ENCODE peak calls at places on chromosomes 3 and 15, in six cellular contexts. Y is A549, N is cardiac muscle cell, C is heart right ventricle, M is IMR-90, H is suprapubic skin. O is an unnamed sample. For H3K9me3, the result is how much of the 10 kb centered on the place peaks cover.

GRCh38 chr3:28376424-28376823 is 27.8 kb upstream of the AZI2 start:
- DNase-seq in Y (no peak), N (peak), C (no peak), M (peak), H (no peak), O (no peak)

GRCh38 chr3:117523407-117523806 is 813.8 kb downstream of the TUSC7 start:
- DNase-seq in Y (no peak), N (no peak), C (no peak), M (no peak), H (no peak), O (no peak)

GRCh38 chr3:59605318-59605717 is 555.5 kb upstream of the CFAP20DC start:
- DNase-seq in Y (no peak), N (no peak), C (no peak), M (no peak), H (no peak), O (no peak)

GRCh38 chr3:45528429-45528828 is 66.1 kb upstream of the LIMD1 start:
- DNase-seq in Y (no peak), N (no peak), C (no peak), M (peak), H (no peak), O (peak)

GRCh38 chr15:43144512-43144911 is 11.1 kb downstream of the TMEM62 start:
- DNase-seq in Y (no peak), N (no peak), C (no peak), M (no peak), H (no peak), O (no peak)

GRCh38 chr3:119657887-119658702 is 2.3 kb downstream of the POPDC2 start:
- DNase-seq in Y (no peak), N (no peak), C (no peak), M (no peak), H (no peak), O (no peak)

GRCh38 chr3:73365756-73366397 is 258.9 kb downstream of the PDZRN3 start:
- DNase-seq in Y (no peak), N (peak), C (peak), M (peak), H (no peak), O (peak)

GRCh38 chr3:177800565-177800964 is 603.3 kb upstream of the TBL1XR1 start:
- DNase-seq in Y (no peak), N (no peak), C (no peak), M (peak), H (no peak), O (peak)

GRCh38 chr3:49244589-49245205 is 32.3 kb downstream of the C3orf62 start:
- DNase-seq in Y (peak), N (no peak), C (no peak), M (peak), H (no peak), O (no peak)

GRCh38 chr3:194133661-194134230 is 2.2 kb upstream of the HES1 start:
- DNase-seq in Y (peak), N (peak), C (peak), M (peak), H (peak), O (peak)

GRCh38 chr3:47339951-47340350 is 40.9 kb upstream of the PTPN23 start:
- DNase-seq in Y (no peak), N (no peak), C (no peak), M (no peak), H (no peak), O (no peak)

GRCh38 chr3:107999215-107999775 is 91.5 kb downstream of the CD47 start:
- DNase-seq in Y (peak), N (no peak), C (no peak), M (no peak), H (no peak), O (peak)

GRCh38 chr15:78001656-78002055 is 75.9 kb downstream of the TBC1D2B start:
- DNase-seq in Y (no peak), N (no peak), C (no peak), M (no peak), H (no peak), O (no peak)

GRCh38 chr3:61181874-61182273 is 69.4 kb downstream of the FHIT start:
- DNase-seq in Y (peak), N (peak), C (no peak), M (peak), H (no peak), O (peak)

GRCh38 chr3:188256764-188257163 is 102.8 kb downstream of the LPP start:
- DNase-seq in Y (no peak), N (no peak), C (no peak), M (no peak), H (no peak), O (no peak)

GRCh38 chr3:188259611-188260010 is 105.7 kb downstream of the LPP start:
- DNase-seq in Y (no peak), N (no peak), C (no peak), M (no peak), H (no peak), O (no peak)

GRCh38 chr3:188257384-188257961 is 103.5 kb downstream of the LPP start:
- DNase-seq in Y (no peak), N (no peak), C (no peak), M (no peak), H (no peak), O (no peak)

GRCh38 chr3:188261011-188261410 is 107.1 kb downstream of the LPP start:
- DNase-seq in Y (no peak), N (no peak), C (no peak), M (no peak), H (no peak), O (no peak)

GRCh38 chr3:188259191-188259590 is 105.2 kb downstream of the LPP start:
- DNase-seq in Y (no peak), N (no peak), C (no peak), M (no peak), H (no peak), O (no peak)
- H3K9me3 ChIP-seq in Y (under half), N (under half), C (under half), M (under half), H (under half), O (under half)

DNA sequence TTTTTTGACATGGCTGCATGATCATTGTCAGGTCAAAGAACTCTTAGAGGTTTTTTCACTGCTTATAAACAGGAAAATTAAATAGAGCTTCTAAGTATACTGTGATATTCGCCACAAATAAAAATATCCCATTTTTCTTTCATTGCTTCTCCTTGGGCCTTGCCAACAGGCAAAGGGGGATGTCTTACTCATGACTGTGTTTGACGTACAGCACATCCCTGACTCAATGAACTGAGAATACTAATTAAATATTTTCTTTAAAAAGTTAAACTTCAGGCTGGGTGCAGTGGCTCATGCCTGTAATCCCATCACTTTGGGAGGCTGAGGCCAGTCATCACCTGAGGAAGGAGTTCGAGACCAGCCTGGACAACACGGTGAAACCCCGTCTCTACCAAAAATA is 41.4 kb upstream of the CCDC80 start:
- DNase-seq in Y (no peak), N (no peak), C (no peak), M (peak), H (no peak), O (no peak)
- H3K4me3 ChIP-seq in Y (no peak), N (no peak), C (no peak), M (no peak), H (no peak), O (no peak)

DNA sequence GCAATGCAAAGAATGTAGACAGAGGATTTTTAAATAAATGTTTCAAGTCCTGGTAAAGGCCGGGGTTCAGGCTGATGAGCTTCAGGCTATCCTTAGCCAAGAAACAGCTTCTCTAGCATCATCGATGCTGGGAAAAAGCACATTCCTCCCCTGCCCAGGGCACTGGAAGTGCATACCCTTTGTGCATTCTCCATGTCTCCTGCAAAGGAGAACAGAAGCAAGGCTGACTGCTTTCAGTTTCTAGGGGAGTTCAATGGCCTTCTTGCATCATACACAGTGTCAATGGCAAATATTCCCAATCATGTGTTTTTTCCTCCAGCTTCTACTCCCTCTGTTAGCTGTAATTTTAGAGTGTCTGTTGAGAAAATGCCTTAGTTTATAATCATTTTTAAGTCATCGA is 59.9 kb downstream of the GPR176 start:
- DNase-seq in Y (no peak), N (no peak), C (no peak), M (peak), H (no peak), O (no peak)
- H3K9me3 ChIP-seq in Y (under half), N (under half), C (under half), M (under half), H (under half), O (under half)

GRCh38 chr3:192216067-192216466 is 511.3 kb downstream of the FGF12 start:
- DNase-seq in Y (no peak), N (no peak), C (no peak), M (no peak), H (no peak), O (no peak)

GRCh38 chr3:192212335-192212734 is 515.0 kb downstream of the FGF12 start:
- DNase-seq in Y (no peak), N (no peak), C (no peak), M (no peak), H (no peak), O (no peak)

GRCh38 chr3:192207661-192208060 is 519.7 kb downstream of the FGF12 start:
- DNase-seq in Y (no peak), N (peak), C (peak), M (no peak), H (no peak), O (peak)

GRCh38 chr3:192207239-192207638 is 520.1 kb downstream of the FGF12 start:
- DNase-seq in Y (no peak), N (no peak), C (no peak), M (no peak), H (no peak), O (no peak)

DNA sequence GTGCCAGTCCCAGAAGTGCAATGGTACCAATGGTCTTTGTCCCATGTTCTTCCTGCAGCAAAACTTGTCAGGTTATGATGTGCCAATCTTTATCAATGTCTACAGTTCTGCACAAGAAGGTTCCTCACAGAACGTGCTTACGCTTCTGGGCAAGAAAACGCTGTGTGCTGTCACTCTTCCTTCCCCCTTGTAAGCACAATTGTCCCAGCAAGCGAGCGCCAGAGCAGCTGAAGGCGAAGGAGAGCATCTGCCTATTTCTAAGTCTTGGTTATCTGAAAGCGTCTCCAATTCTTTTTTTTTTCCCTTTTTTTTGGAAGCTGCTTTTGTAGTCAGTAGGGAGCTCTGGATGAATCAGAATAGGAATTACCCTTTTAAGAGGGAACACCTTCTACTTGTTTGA is 514.4 kb downstream of the FGF12 start:
- DNase-seq in Y (no peak), N (no peak), C (no peak), M (no peak), H (no peak), O (no peak)
- H3K4me3 ChIP-seq in Y (no peak), N (no peak), C (no peak), M (no peak), H (no peak), O (no peak)

GRCh38 chr15:25180606-25181289 is 226.0 kb downstream of the SNRPN start:
- DNase-seq in Y (no peak), N (no peak), C (no peak), M (no peak), H (peak), O (no peak)
- H3K9me3 ChIP-seq in Y (under half), N (under half), C (under half), M (half or more), H (under half), O (under half)

GRCh38 chr3:147358144-147358992 is 48.0 kb downstream of the ZIC4 start:
- DNase-seq in Y (no peak), N (no peak), C (no peak), M (no peak), H (no peak), O (no peak)
- H3K4me3 ChIP-seq in Y (no peak), N (no peak), C (no peak), M (no peak), H (no peak), O (no peak)

GRCh38 chr3:2206536-2206935 is 107.9 kb downstream of the CNTN4 start:
- DNase-seq in Y (no peak), N (no peak), C (no peak), M (no peak), H (no peak), O (no peak)

GRCh38 chr3:2211568-2211967 is 112.9 kb downstream of the CNTN4 start:
- DNase-seq in Y (no peak), N (no peak), C (no peak), M (no peak), H (no peak), O (no peak)

GRCh38 chr3:2212211-2212610 is 113.5 kb downstream of the CNTN4 start:
- DNase-seq in Y (no peak), N (no peak), C (no peak), M (no peak), H (no peak), O (no peak)
- H3K9me3 ChIP-seq in Y (under half), N (under half), C (under half), M (under half), H (under half), O (under half)

DNA sequence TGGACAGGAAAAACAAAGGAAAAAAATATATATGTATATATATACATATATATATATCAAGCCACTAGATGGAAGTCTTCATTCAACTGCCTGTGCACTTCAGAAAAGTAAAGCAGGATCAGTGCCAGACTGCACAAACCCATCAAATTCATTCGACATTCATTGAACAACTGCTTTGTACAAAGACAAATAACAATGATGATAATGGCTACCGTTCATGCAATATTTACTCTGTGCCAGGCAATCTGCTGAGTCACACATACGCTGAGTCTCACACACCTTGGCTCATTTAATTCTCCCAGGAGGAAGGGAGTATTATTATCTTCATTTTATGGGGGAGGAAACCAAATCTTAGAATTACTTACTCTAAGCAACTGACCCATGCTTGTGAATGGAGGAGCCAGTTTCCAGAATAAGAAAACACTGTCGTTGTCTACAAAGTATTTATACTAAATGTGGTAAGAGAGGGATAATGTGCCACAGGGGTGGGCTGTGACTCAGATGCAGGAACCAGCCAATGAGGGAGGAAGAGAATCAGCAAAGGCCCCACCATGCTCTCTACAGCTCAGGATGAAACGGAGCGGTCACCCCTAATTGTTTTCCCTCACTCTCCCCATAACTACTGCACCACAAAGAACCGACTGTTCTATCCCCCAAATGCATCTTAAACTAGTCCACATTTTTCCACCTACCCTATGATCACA is 44.4 kb downstream of the BFSP2 start:
- DNase-seq in Y (peak), N (peak), C (no peak), M (peak), H (no peak), O (peak)
- H3K4me3 ChIP-seq in Y (no peak), N (no peak), C (no peak), M (no peak), H (no peak), O (no peak)

DNA sequence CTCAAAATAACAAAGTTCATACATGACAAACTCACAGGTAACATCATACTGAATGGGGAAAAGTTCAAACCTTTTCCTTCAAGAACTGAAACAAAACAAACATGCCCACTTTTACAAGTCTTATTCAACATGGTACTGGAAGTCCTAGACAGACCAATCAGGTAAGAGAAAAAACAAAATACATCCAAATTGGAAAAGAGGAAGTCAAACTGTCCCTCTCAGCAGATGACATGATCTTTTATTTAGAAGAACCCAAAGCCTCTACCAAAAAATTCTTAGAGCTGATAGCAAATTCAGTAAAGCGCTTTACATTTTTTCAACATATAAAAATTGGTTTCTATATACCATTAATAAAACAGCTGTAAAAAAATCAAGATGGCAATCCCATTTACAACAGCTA is 219.4 kb downstream of the STAG1 start:
- DNase-seq in Y (no peak), N (no peak), C (no peak), M (no peak), H (no peak), O (no peak)
- H3K9me3 ChIP-seq in Y (under half), N (under half), C (under half), M (under half), H (under half), O (under half)

GRCh38 chr3:14429237-14429636 is 26.8 kb downstream of the SLC6A6 start:
- DNase-seq in Y (no peak), N (no peak), C (no peak), M (peak), H (no peak), O (peak)

GRCh38 chr3:14431556-14431927 is 29.1 kb downstream of the SLC6A6 start:
- DNase-seq in Y (no peak), N (no peak), C (no peak), M (no peak), H (no peak), O (no peak)

GRCh38 chr3:14431928-14432834 is 29.8 kb downstream of the SLC6A6 start:
- DNase-seq in Y (peak), N (peak), C (peak), M (peak), H (no peak), O (peak)

GRCh38 chr3:14429689-14430452 is 27.5 kb downstream of the SLC6A6 start:
- DNase-seq in Y (no peak), N (no peak), C (no peak), M (no peak), H (no peak), O (no peak)

DNA sequence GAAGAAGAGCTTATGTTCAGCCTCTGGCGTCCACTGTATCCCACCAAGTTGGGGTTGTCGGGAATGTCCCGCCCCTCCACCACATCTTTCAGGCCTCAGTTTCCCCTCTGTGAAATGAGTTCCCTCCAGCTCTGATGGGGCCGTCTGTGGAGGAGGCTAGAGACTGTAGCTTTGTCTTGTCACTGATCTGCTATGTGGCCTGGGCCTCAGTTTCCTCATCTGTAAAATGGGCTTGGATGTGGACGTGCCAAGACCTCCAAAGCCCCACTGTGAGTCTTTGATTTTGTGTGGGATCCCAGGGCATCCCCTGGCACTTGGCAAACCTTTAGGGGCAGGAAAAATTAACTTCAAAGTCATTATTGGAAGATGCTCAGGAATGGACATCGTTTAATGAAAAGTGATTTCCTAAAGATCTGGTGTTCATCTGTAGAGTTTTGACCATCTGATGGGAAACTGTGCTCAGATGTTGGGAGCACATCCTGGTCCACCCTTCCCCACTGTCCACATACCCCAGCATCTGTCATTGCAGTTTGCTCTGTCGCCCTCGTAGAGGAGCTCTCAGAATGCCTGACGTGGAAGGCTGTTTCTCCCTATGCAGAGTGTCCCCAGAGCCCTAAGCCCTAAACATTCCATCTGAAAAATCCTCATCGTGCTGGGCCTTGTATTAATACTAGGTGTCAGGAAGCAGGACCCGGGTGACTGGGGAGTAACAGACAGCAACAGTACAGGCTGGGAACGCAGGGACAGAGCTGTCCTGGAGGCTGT is 28.5 kb downstream of the SLC6A6 start:
- DNase-seq in Y (no peak), N (no peak), C (no peak), M (no peak), H (no peak), O (no peak)
- H3K4me3 ChIP-seq in Y (no peak), N (no peak), C (no peak), M (no peak), H (no peak), O (no peak)